ENCODE peak calls at places on chromosomes 13 and 19, in nine cellular contexts. One of them, this sample, is unnamed.

GRCh38 chr19:4851551-4852290 is 15.7 kb downstream of the PLIN3 start:
- DNase-seq in CD4-positive, alpha-beta T cell: peak; percentile 69
- DNase-seq in Calu3: peak; percentile 61
- DNase-seq in CD8-positive, alpha-beta T cell: peak; percentile 88
- DNase-seq in epithelial cell of esophagus: peak; percentile 55
- DNase-seq in endothelial cell: peak; percentile 84
- DNase-seq in tibial artery: peak; percentile 86
- DNase-seq in choroid plexus epithelial cell: peak; percentile 61
- DNase-seq in uterus: peak; percentile 75
- DNase-seq in this sample: peak; percentile 98

GRCh38 chr13:67224148-67224846 is 5.8 kb downstream of the PCDH9 start:
- DNase-seq in Calu3: peak; percentile 27
- DNase-seq in uterus: peak; percentile 50
- DNase-seq in endothelial cell: peak; percentile 64
- DNase-seq in tibial artery: peak; percentile 74
- DNase-seq in CD4-positive, alpha-beta T cell: peak; percentile 39
- DNase-seq in choroid plexus epithelial cell: peak; percentile 95
- DNase-seq in epithelial cell of esophagus: peak; percentile 82
- DNase-seq in CD8-positive, alpha-beta T cell: peak; percentile 58
- DNase-seq in this sample: peak; percentile 14

GRCh38 chr13:24652346-24652745 is 27.9 kb upstream of the ATP12A start:
- DNase-seq in CD4-positive, alpha-beta T cell: no peak
- DNase-seq in endothelial cell: no peak
- DNase-seq in choroid plexus epithelial cell: no peak
- DNase-seq in uterus: no peak
- DNase-seq in epithelial cell of esophagus: peak; percentile 41
- DNase-seq in CD8-positive, alpha-beta T cell: no peak
- DNase-seq in Calu3: no peak
- DNase-seq in tibial artery: no peak
- DNase-seq in this sample: no peak

GRCh38 chr13:27712421-27712820 is 79.9 kb upstream of the GSX1 start:
- DNase-seq in tibial artery: no peak
- DNase-seq in Calu3: peak; percentile 5
- DNase-seq in CD4-positive, alpha-beta T cell: no peak
- DNase-seq in choroid plexus epithelial cell: peak; percentile 8
- DNase-seq in CD8-positive, alpha-beta T cell: peak; percentile 58
- DNase-seq in epithelial cell of esophagus: peak; percentile 44
- DNase-seq in endothelial cell: no peak
- DNase-seq in uterus: no peak
- DNase-seq in this sample: no peak

GRCh38 chr19:46617566-46618079 is 7.3 kb downstream of the PTGIR start:
- DNase-seq in tibial artery: no peak
- DNase-seq in CD4-positive, alpha-beta T cell: peak; percentile 25
- DNase-seq in uterus: no peak
- DNase-seq in choroid plexus epithelial cell: no peak
- DNase-seq in Calu3: no peak
- DNase-seq in CD8-positive, alpha-beta T cell: no peak
- DNase-seq in epithelial cell of esophagus: no peak
- DNase-seq in endothelial cell: no peak
- DNase-seq in this sample: no peak

GRCh38 chr19:55537741-55538111 is 793 bp upstream of the SBK2 start:
- DNase-seq in CD8-positive, alpha-beta T cell: no peak
- DNase-seq in tibial artery: no peak
- DNase-seq in CD4-positive, alpha-beta T cell: no peak
- DNase-seq in endothelial cell: no peak
- DNase-seq in Calu3: no peak
- DNase-seq in uterus: no peak
- DNase-seq in choroid plexus epithelial cell: no peak
- DNase-seq in epithelial cell of esophagus: no peak
- DNase-seq in this sample: no peak

GRCh38 chr13:73835138-73835721 is 299.0 kb downstream of the KLF12 start:
- DNase-seq in epithelial cell of esophagus: peak; percentile 55
- DNase-seq in uterus: no peak
- DNase-seq in tibial artery: no peak
- DNase-seq in CD4-positive, alpha-beta T cell: no peak
- DNase-seq in Calu3: no peak
- DNase-seq in endothelial cell: no peak
- DNase-seq in CD8-positive, alpha-beta T cell: no peak
- DNase-seq in choroid plexus epithelial cell: peak; percentile 70
- DNase-seq in this sample: no peak

GRCh38 chr19:55376381-55376933 is at the start of gene TMEM190:
- DNase-seq in epithelial cell of esophagus: no peak
- DNase-seq in uterus: no peak
- DNase-seq in tibial artery: no peak
- DNase-seq in CD8-positive, alpha-beta T cell: no peak
- DNase-seq in choroid plexus epithelial cell: no peak
- DNase-seq in Calu3: peak; percentile 53
- DNase-seq in endothelial cell: no peak
- DNase-seq in CD4-positive, alpha-beta T cell: no peak
- DNase-seq in this sample: no peak

GRCh38 chr13:49214917-49215376 is 5.2 kb upstream of the MLNR start:
- DNase-seq in CD8-positive, alpha-beta T cell: peak; percentile 61
- DNase-seq in tibial artery: no peak
- DNase-seq in choroid plexus epithelial cell: peak; percentile 22
- DNase-seq in uterus: no peak
- DNase-seq in epithelial cell of esophagus: peak; percentile 23
- DNase-seq in Calu3: peak; percentile 26
- DNase-seq in endothelial cell: no peak
- DNase-seq in CD4-positive, alpha-beta T cell: peak; percentile 17
- DNase-seq in this sample: no peak

GRCh38 chr19:18274303-18274775 is at the start of gene IQCN:
- DNase-seq in Calu3: peak; percentile 27
- DNase-seq in tibial artery: peak; percentile 83
- DNase-seq in CD4-positive, alpha-beta T cell: peak; percentile 45
- DNase-seq in endothelial cell: no peak
- DNase-seq in uterus: peak; percentile 57
- DNase-seq in CD8-positive, alpha-beta T cell: no peak
- DNase-seq in epithelial cell of esophagus: peak; percentile 55
- DNase-seq in choroid plexus epithelial cell: peak; percentile 42
- DNase-seq in this sample: no peak

GRCh38 chr13:92362717-92363116 is 863.9 kb upstream of the GPC6 start:
- DNase-seq in CD8-positive, alpha-beta T cell: no peak
- DNase-seq in uterus: no peak
- DNase-seq in Calu3: no peak
- DNase-seq in CD4-positive, alpha-beta T cell: no peak
- DNase-seq in tibial artery: no peak
- DNase-seq in endothelial cell: no peak
- DNase-seq in choroid plexus epithelial cell: peak; percentile 50
- DNase-seq in epithelial cell of esophagus: no peak
- DNase-seq in this sample: no peak

GRCh38 chr13:100388923-100389322 is 199.7 kb downstream of the GGACT start:
- DNase-seq in tibial artery: no peak
- DNase-seq in choroid plexus epithelial cell: no peak
- DNase-seq in endothelial cell: no peak
- DNase-seq in CD8-positive, alpha-beta T cell: no peak
- DNase-seq in epithelial cell of esophagus: no peak
- DNase-seq in uterus: no peak
- DNase-seq in CD4-positive, alpha-beta T cell: no peak
- DNase-seq in Calu3: no peak
- DNase-seq in this sample: no peak

GRCh38 chr19:3423183-3423829 is 56.9 kb downstream of the NFIC start:
- DNase-seq in tibial artery: no peak
- DNase-seq in uterus: no peak
- DNase-seq in Calu3: no peak
- DNase-seq in endothelial cell: no peak
- DNase-seq in choroid plexus epithelial cell: peak; percentile 50
- DNase-seq in CD4-positive, alpha-beta T cell: no peak
- DNase-seq in CD8-positive, alpha-beta T cell: no peak
- DNase-seq in epithelial cell of esophagus: no peak
- DNase-seq in this sample: no peak

GRCh38 chr19:33702606-33703437 is 81.1 kb downstream of the CHST8 start:
- DNase-seq in CD4-positive, alpha-beta T cell: no peak
- DNase-seq in Calu3: no peak
- DNase-seq in uterus: no peak
- DNase-seq in epithelial cell of esophagus: no peak
- DNase-seq in CD8-positive, alpha-beta T cell: no peak
- DNase-seq in choroid plexus epithelial cell: no peak
- DNase-seq in tibial artery: no peak
- DNase-seq in endothelial cell: no peak
- DNase-seq in this sample: no peak

GRCh38 chr13:84446972-84447700 is 564.9 kb upstream of the SLITRK1 start:
- DNase-seq in Calu3: no peak
- DNase-seq in endothelial cell: no peak
- DNase-seq in choroid plexus epithelial cell: peak; percentile 91
- DNase-seq in epithelial cell of esophagus: peak; percentile 52
- DNase-seq in tibial artery: no peak
- DNase-seq in CD4-positive, alpha-beta T cell: no peak
- DNase-seq in CD8-positive, alpha-beta T cell: no peak
- DNase-seq in uterus: no peak
- DNase-seq in this sample: no peak

GRCh38 chr13:114101831-114102520 is 30.4 kb downstream of the RASA3 start:
- DNase-seq in uterus: peak; percentile 13
- DNase-seq in endothelial cell: no peak
- DNase-seq in epithelial cell of esophagus: no peak
- DNase-seq in CD8-positive, alpha-beta T cell: no peak
- DNase-seq in tibial artery: peak; percentile 62
- DNase-seq in CD4-positive, alpha-beta T cell: no peak
- DNase-seq in choroid plexus epithelial cell: no peak
- DNase-seq in Calu3: no peak
- DNase-seq in this sample: no peak

GRCh38 chr19:18156268-18156667 is 3.3 kb downstream of the PIK3R2 start:
- DNase-seq in uterus: no peak
- DNase-seq in tibial artery: no peak
- DNase-seq in CD4-positive, alpha-beta T cell: no peak
- DNase-seq in CD8-positive, alpha-beta T cell: no peak
- DNase-seq in Calu3: no peak
- DNase-seq in choroid plexus epithelial cell: no peak
- DNase-seq in epithelial cell of esophagus: no peak
- DNase-seq in endothelial cell: no peak
- DNase-seq in this sample: no peak

GRCh38 chr19:19540707-19541515 is 2.8 kb downstream of the CILP2 start:
- DNase-seq in epithelial cell of esophagus: peak; percentile 80
- DNase-seq in Calu3: peak; percentile 63
- DNase-seq in endothelial cell: peak; percentile 47
- DNase-seq in CD8-positive, alpha-beta T cell: peak; percentile 77
- DNase-seq in CD4-positive, alpha-beta T cell: peak; percentile 71
- DNase-seq in tibial artery: no peak
- DNase-seq in choroid plexus epithelial cell: peak; percentile 50
- DNase-seq in uterus: no peak
- DNase-seq in this sample: no peak

GRCh38 chr13:108176685-108177274 is 38.6 kb downstream of the LIG4 start:
- DNase-seq in uterus: no peak
- DNase-seq in Calu3: peak; percentile 3
- DNase-seq in CD8-positive, alpha-beta T cell: no peak
- DNase-seq in endothelial cell: peak; percentile 51
- DNase-seq in choroid plexus epithelial cell: peak; percentile 67
- DNase-seq in tibial artery: no peak
- DNase-seq in epithelial cell of esophagus: peak; percentile 62
- DNase-seq in CD4-positive, alpha-beta T cell: peak; percentile 48
- DNase-seq in this sample: no peak
- TF ChIP-seq CTCF in uterus: no peak
- TF ChIP-seq CTCF in Calu3: no peak
- TF ChIP-seq CTCF in CD8-positive, alpha-beta T cell: peak; percentile 69
- TF ChIP-seq CTCF in endothelial cell: peak; percentile 77
- TF ChIP-seq CTCF in choroid plexus epithelial cell: peak; percentile 79
- TF ChIP-seq CTCF in tibial artery: no peak
- TF ChIP-seq CTCF in epithelial cell of esophagus: peak; percentile 65
- TF ChIP-seq CTCF in CD4-positive, alpha-beta T cell: peak; percentile 69
- TF ChIP-seq CTCF in this sample: peak; percentile 18

GRCh38 chr19:51690359-51691121 is 2.6 kb upstream of the SPACA6 start:
- DNase-seq in Calu3: peak; percentile 75
- DNase-seq in CD4-positive, alpha-beta T cell: peak; percentile 73
- DNase-seq in uterus: peak; percentile 85
- DNase-seq in tibial artery: peak; percentile 85
- DNase-seq in endothelial cell: peak; percentile 61
- DNase-seq in CD8-positive, alpha-beta T cell: peak; percentile 73
- DNase-seq in epithelial cell of esophagus: peak; percentile 59
- DNase-seq in choroid plexus epithelial cell: peak; percentile 83
- DNase-seq in this sample: no peak
- TF ChIP-seq CTCF in Calu3: no peak
- TF ChIP-seq CTCF in CD4-positive, alpha-beta T cell: no peak
- TF ChIP-seq CTCF in uterus: no peak
- TF ChIP-seq CTCF in tibial artery: no peak
- TF ChIP-seq CTCF in endothelial cell: no peak
- TF ChIP-seq CTCF in CD8-positive, alpha-beta T cell: no peak
- TF ChIP-seq CTCF in epithelial cell of esophagus: no peak
- TF ChIP-seq CTCF in choroid plexus epithelial cell: no peak
- TF ChIP-seq CTCF in this sample: no peak

GRCh38 chr13:98307392-98307743 is 130.3 kb upstream of the RNF113B start:
- DNase-seq in CD4-positive, alpha-beta T cell: no peak
- DNase-seq in epithelial cell of esophagus: no peak
- DNase-seq in endothelial cell: peak; percentile 23
- DNase-seq in uterus: no peak
- DNase-seq in Calu3: no peak
- DNase-seq in CD8-positive, alpha-beta T cell: no peak
- DNase-seq in choroid plexus epithelial cell: peak; percentile 23
- DNase-seq in tibial artery: no peak
- DNase-seq in this sample: no peak

GRCh38 chr13:98307744-98308524 is 130.9 kb upstream of the RNF113B start:
- DNase-seq in choroid plexus epithelial cell: peak; percentile 68
- DNase-seq in endothelial cell: peak; percentile 51
- DNase-seq in epithelial cell of esophagus: no peak
- DNase-seq in CD4-positive, alpha-beta T cell: no peak
- DNase-seq in uterus: no peak
- DNase-seq in tibial artery: no peak
- DNase-seq in Calu3: no peak
- DNase-seq in CD8-positive, alpha-beta T cell: no peak
- DNase-seq in this sample: no peak

GRCh38 chr13:98308525-98308911 is 131.4 kb upstream of the RNF113B start:
- DNase-seq in endothelial cell: no peak
- DNase-seq in epithelial cell of esophagus: no peak
- DNase-seq in CD4-positive, alpha-beta T cell: no peak
- DNase-seq in uterus: no peak
- DNase-seq in Calu3: no peak
- DNase-seq in CD8-positive, alpha-beta T cell: no peak
- DNase-seq in choroid plexus epithelial cell: no peak
- DNase-seq in tibial artery: no peak
- DNase-seq in this sample: no peak

GRCh38 chr13:98303858-98304257 is 126.8 kb upstream of the RNF113B start:
- DNase-seq in CD8-positive, alpha-beta T cell: no peak
- DNase-seq in uterus: no peak
- DNase-seq in choroid plexus epithelial cell: no peak
- DNase-seq in Calu3: no peak
- DNase-seq in tibial artery: no peak
- DNase-seq in CD4-positive, alpha-beta T cell: no peak
- DNase-seq in endothelial cell: no peak
- DNase-seq in epithelial cell of esophagus: no peak
- DNase-seq in this sample: no peak

DNA sequence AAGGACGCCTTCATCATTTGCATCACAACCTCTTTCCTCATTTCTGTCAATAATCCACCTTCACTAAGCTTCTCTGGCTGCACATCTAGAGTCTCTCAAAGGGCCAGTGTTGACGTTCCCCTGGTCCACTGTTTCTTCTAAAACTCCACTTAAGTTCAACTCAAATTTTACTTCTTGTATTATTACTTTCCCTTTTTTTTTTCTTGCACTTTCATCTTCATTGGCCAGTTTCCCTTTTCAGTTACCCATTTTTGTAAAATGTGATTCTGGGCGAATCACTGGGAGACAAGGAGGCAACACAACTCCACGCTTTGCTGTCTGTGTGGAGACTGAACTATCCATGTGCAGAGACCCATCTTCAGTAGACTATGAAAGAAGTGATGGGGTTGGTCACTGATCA is 128.6 kb upstream of the RNF113B start:
- DNase-seq in endothelial cell: no peak
- DNase-seq in CD4-positive, alpha-beta T cell: no peak
- DNase-seq in Calu3: no peak
- DNase-seq in CD8-positive, alpha-beta T cell: no peak
- DNase-seq in epithelial cell of esophagus: no peak
- DNase-seq in tibial artery: no peak
- DNase-seq in choroid plexus epithelial cell: no peak
- DNase-seq in uterus: no peak
- DNase-seq in this sample: no peak
- TF ChIP-seq CTCF in endothelial cell: no peak
- TF ChIP-seq CTCF in CD4-positive, alpha-beta T cell: no peak
- TF ChIP-seq CTCF in Calu3: no peak
- TF ChIP-seq CTCF in CD8-positive, alpha-beta T cell: no peak
- TF ChIP-seq CTCF in epithelial cell of esophagus: no peak
- TF ChIP-seq CTCF in tibial artery: no peak
- TF ChIP-seq CTCF in choroid plexus epithelial cell: no peak
- TF ChIP-seq CTCF in uterus: no peak
- TF ChIP-seq CTCF in this sample: no peak

GRCh38 chr19:7337380-7338194 is 11.2 kb upstream of the ARHGEF18 start:
- DNase-seq in uterus: no peak
- DNase-seq in choroid plexus epithelial cell: no peak
- DNase-seq in CD8-positive, alpha-beta T cell: no peak
- DNase-seq in tibial artery: peak; percentile 65
- DNase-seq in epithelial cell of esophagus: no peak
- DNase-seq in Calu3: no peak
- DNase-seq in endothelial cell: no peak
- DNase-seq in CD4-positive, alpha-beta T cell: no peak
- DNase-seq in this sample: no peak
- TF ChIP-seq CTCF in uterus: no peak
- TF ChIP-seq CTCF in choroid plexus epithelial cell: no peak
- TF ChIP-seq CTCF in CD8-positive, alpha-beta T cell: no peak
- TF ChIP-seq CTCF in tibial artery: no peak
- TF ChIP-seq CTCF in epithelial cell of esophagus: no peak
- TF ChIP-seq CTCF in Calu3: no peak
- TF ChIP-seq CTCF in endothelial cell: no peak
- TF ChIP-seq CTCF in CD4-positive, alpha-beta T cell: no peak
- TF ChIP-seq CTCF in this sample: no peak

This sample was measured in D721Med.